ENCODE peak calls at places on chromosomes 4 and X, in four cellular contexts. F is uterus, H is H9, J is stomach. P is an unnamed sample.

GRCh38 chr4:157052429-157053040 is 23.4 kb upstream of the GLRB start:
- DNase-seq in F (no peak), H (peak; percentile 52), J (no peak), P (no peak)

GRCh38 chr4:93444860-93445259 is 383.7 kb upstream of the ATOH1 start:
- DNase-seq in F (no peak), H (no peak), J (no peak), P (no peak)

GRCh38 chr4:8315343-8316250 is 46.0 kb downstream of the HTRA3 start:
- DNase-seq in F (peak; percentile 73), H (peak; percentile 69), J (peak; percentile 61), P (peak; percentile 68)

GRCh38 chr4:16508968-16509367 is 282.7 kb upstream of the TAPT1 start:
- DNase-seq in F (no peak), H (no peak), J (no peak), P (no peak)

GRCh38 chrX:2552621-2553297 is 52.0 kb upstream of the DHRSX start:
- DNase-seq in F (no peak), H (no peak), J (no peak), P (no peak)

GRCh38 chr4:123259676-123260428 is 136.7 kb upstream of the SPRY1 start:
- DNase-seq in F (no peak), H (no peak), J (no peak), P (no peak)

GRCh38 chr4:11470709-11471441 is 42.2 kb upstream of the HS3ST1 start:
- DNase-seq in F (no peak), H (no peak), J (no peak), P (no peak)

GRCh38 chr4:5110901-5111300 is 59.6 kb downstream of the STK32B start:
- DNase-seq in F (no peak), H (no peak), J (no peak), P (no peak)

GRCh38 chr4:77095101-77095826 is 19.5 kb upstream of the CCNI start:
- DNase-seq in F (peak; percentile 80), H (peak; percentile 82), J (peak; percentile 84), P (peak; percentile 77)

GRCh38 chrX:139826065-139827044 is 106.5 kb downstream of the ATP11C start:
- DNase-seq in F (no peak), H (no peak), J (no peak), P (peak; percentile 13)

GRCh38 chr4:147755567-147756295 is 23.8 kb downstream of the ARHGAP10 start:
- DNase-seq in F (no peak), H (no peak), J (no peak), P (no peak)

GRCh38 chr4:55545133-55545532 is 1.6 kb downstream of the CLOCK start:
- DNase-seq in F (no peak), H (no peak), J (no peak), P (no peak)

GRCh38 chrX:65932173-65933084 is 107.5 kb downstream of the VSIG4 start:
- DNase-seq in F (no peak), H (no peak), J (no peak), P (no peak)

GRCh38 chrX:40845331-40845911 is 110.1 kb upstream of the MED14 start:
- DNase-seq in F (peak; percentile 41), H (peak; percentile 72), J (no peak), P (no peak)

GRCh38 chr4:137664055-137664405 is 131.7 kb upstream of the PCDH18 start:
- DNase-seq in F (no peak), H (no peak), J (no peak), P (no peak)

GRCh38 chr4:101348367-101348827 is 1.1 kb upstream of the PPP3CA start:
- DNase-seq in F (no peak), H (no peak), J (peak; percentile 38), P (no peak)

GRCh38 chr4:175671491-175671934 is 140.6 kb downstream of the GPM6A start:
- DNase-seq in F (no peak), H (peak; percentile 61), J (no peak), P (peak; percentile 8)

GRCh38 chr4:141425124-141425523 is 204.4 kb downstream of the ZNF330 start:
- DNase-seq in F (no peak), H (no peak), J (no peak), P (no peak)

GRCh38 chrX:39967348-39967747 is 130.4 kb downstream of the BCOR start:
- DNase-seq in F (no peak), H (no peak), J (no peak), P (no peak)

GRCh38 chr4:124631760-124632159 is 80.8 kb downstream of the ANKRD50 start:
- DNase-seq in F (peak; percentile 47), H (no peak), J (peak; percentile 57), P (peak; percentile 46)

GRCh38 chr4:66736593-66736992 is 808.7 kb downstream of the CENPC start:
- DNase-seq in F (no peak), H (no peak), J (no peak), P (no peak)

GRCh38 chrX:131366387-131366786 is 77.3 kb upstream of the IGSF1 start:
- DNase-seq in F (no peak), H (no peak), J (no peak), P (no peak)

GRCh38 chrX:15973941-15974340 is 119.3 kb upstream of the AP1S2 start:
- DNase-seq in F (no peak), H (no peak), J (no peak), P (no peak)

GRCh38 chr4:188754372-188755002 is 615.2 kb downstream of the TRIML1 start:
- DNase-seq in F (no peak), H (no peak), J (no peak), P (no peak)

GRCh38 chr4:7759221-7759620 is 180.4 kb downstream of the AFAP1 start:
- DNase-seq in F (no peak), H (no peak), J (no peak), P (no peak)

GRCh38 chrX:139823806-139824205 is 109.0 kb downstream of the ATP11C start:
- DNase-seq in F (no peak), H (no peak), J (no peak), P (no peak)

GRCh38 chrX:69618803-69619202 is 2.9 kb downstream of the EDA start:
- DNase-seq in F (no peak), H (no peak), J (no peak), P (peak; percentile 9)

GRCh38 chr4:78757574-78757973 is 18.6 kb upstream of the BMP2K start:
- DNase-seq in F (no peak), H (no peak), J (no peak), P (no peak)

GRCh38 chr4:78758105-78758504 is 18.0 kb upstream of the BMP2K start:
- DNase-seq in F (no peak), H (no peak), J (no peak), P (no peak)

GRCh38 chr4:78753091-78753490 is 23.1 kb upstream of the BMP2K start:
- DNase-seq in F (no peak), H (no peak), J (no peak), P (no peak)

GRCh38 chr4:78756721-78757120 is 19.4 kb upstream of the BMP2K start:
- DNase-seq in F (no peak), H (no peak), J (no peak), P (no peak)

DNA sequence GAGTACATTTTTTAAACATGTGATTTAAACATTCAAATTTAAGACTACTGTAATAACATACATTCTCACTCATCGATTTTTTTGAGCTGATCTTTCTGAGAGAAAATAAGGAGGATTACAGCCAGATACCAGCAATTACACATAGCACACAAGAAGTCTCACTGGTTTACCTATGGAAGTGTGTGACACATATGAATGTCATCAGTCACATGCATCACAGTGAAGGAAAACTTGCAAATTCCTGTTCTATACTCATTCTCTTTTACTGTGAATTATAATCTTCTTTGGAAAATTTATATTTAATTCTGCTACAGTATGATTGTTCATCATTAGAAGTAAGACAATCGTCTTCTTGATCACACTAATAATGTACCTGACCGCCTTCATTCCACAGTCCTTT is 21.3 kb upstream of the BMP2K start:
- DNase-seq in F (no peak), H (no peak), J (no peak), P (no peak)
- H3K4me1 ChIP-seq in F (no peaks in the 10 kb centered on the region), H (no peaks in the 10 kb centered on the region), J (no peaks in the 10 kb centered on the region), P (no peaks in the 10 kb centered on the region)

GRCh38 chrX:141936080-141936479 is 32.4 kb downstream of the MAGEC1 start:
- DNase-seq in F (no peak), H (no peak), J (no peak), P (no peak)
- TF ChIP-seq CTCF in F (no peak), H (peak; percentile 41), J (no peak), P (no peak)

DNA sequence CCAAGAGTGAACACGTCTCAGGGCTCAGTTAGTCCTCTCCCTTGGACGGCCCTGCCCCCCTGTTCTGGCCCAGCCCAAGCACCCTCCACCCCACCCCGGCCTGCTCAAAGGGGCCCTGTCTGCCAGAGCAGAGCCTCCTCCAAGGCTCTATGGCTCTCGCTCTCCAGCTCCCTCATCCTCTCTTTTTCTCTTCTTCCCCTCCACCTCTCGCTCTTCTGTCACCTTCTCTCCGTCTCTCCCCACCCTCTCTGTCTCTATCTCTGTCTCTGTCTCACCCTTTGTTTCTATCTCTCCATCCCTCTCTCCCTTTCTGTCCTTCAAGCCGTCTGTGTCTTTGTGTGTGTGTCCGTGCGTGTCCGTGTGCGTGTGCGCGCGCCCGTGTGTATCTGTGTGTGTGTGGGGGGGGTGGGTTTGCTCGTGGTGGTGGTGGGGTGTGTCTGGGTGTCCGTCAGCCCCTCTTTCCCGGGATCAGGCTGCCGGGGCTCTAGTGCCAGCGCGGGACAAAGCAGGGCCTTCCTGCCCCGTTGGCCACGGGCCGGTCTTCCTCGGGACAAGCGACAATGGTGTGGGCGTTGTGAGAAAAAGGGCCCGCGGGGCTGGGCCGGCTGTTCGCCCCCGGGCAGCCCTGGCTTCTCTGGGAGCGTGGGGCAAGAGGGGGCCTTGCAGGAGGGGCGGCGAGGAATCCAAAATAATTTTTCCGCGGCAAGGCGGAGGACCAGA is 8.7 kb downstream of the FRG2 start:
- DNase-seq in F (no peak), H (no peak), J (no peak), P (no peak)
- H3K27me3 ChIP-seq in F (no peaks in the 10 kb centered on the region), H (peaks cover 45% of the 10 kb centered on the region), J (peaks cover 77% of the 10 kb centered on the region), P (peaks cover 80% of the 10 kb centered on the region)

DNA sequence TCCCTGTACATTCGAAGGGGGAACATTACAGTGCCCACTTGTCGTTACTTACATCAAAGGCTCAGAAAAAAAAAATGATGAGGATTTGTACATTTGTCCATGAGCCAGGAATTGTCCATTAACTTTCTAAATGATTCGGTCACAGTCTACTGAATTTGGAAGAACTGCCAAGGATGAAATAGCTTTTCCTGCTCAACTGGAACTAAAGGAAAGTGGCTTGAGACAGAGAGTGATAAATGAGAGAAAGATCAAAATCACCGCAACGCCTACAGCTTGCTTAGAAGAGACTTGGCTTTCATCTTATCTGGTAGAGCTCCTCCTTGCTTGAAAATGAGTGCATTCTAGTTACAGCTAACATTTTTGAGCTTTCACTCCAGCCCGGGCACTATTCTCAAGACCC is 55.4 kb upstream of the ADGRG2 start:
- DNase-seq in F (no peak), H (no peak), J (no peak), P (no peak)
- H3K4me1 ChIP-seq in F (no peaks in the 10 kb centered on the region), H (no peaks in the 10 kb centered on the region), J (no peaks in the 10 kb centered on the region), P (no peaks in the 10 kb centered on the region)

DNA sequence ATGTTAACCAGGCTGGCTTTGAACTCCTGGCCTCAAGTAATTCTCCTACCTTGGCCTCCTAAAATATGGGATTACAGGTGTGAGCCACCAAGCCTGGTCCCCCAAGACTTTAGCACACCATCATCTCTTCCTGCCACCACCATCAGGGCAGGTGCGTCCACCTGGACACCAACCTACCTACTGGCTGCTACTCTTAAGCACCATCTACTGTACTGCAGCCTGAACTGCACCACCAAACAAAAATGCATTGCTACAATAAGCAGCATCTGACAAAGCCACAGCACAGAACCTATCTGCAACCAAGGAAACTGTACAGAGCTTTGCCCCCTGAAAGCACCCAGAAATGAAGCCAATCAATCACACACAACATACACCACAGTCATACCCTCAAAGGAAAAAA is 139.7 kb downstream of the EFHC2 start:
- DNase-seq in F (no peak), H (no peak), J (no peak), P (no peak)
- TF ChIP-seq CTCF in F (no peak), H (peak; percentile 54), J (no peak), P (no peak)